ENCODE peak calls at places on chromosomes 13 and 19, in ten cellular contexts. R is H9, L is OCI-LY7, C is fibroblast of lung, U is HCT116, O is neuronal stem cell, W is PC-3, E is mammary epithelial cell, J is K562, B is H1. I is an unnamed sample.

GRCh38 chr19:1225451-1226226 is 12.2 kb downstream of the CBARP start:
- DNase-seq in R (no peak), L (no peak), C (no peak), U (no peak), O (no peak), W (no peak), E (no peak), J (no peak), B (no peak), I (peak; percentile 96)

GRCh38 chr19:45200614-45201013 is 22.0 kb downstream of the BLOC1S3 start:
- DNase-seq in R (peak; percentile 73), L (no peak), C (peak; percentile 30), U (no peak), O (no peak), W (no peak), E (peak; percentile 30), J (no peak), B (no peak), I (peak; percentile 44)

GRCh38 chr19:14497347-14497921 is 1.5 kb upstream of the GIPC1 start:
- DNase-seq in R (no peak), L (no peak), C (no peak), U (no peak), O (no peak), W (peak; percentile 50), E (no peak), J (peak; percentile 6), B (no peak), I (peak; percentile 87)

GRCh38 chr19:43316591-43317319 is 36.7 kb upstream of the CD177 start:
- DNase-seq in R (peak; percentile 92), L (no peak), C (peak; percentile 25), U (peak; percentile 73), O (no peak), W (peak; percentile 87), E (no peak), J (peak; percentile 23), B (peak; percentile 17), I (no peak)

GRCh38 chr13:36879218-36879938 is 40.7 kb downstream of the SMAD9 start:
- DNase-seq in R (no peak), L (no peak), C (no peak), U (no peak), O (no peak), W (no peak), E (no peak), J (no peak), B (no peak), I (no peak)

GRCh38 chr19:42396248-42396541 is 6.1 kb upstream of the CNFN start:
- DNase-seq in R (no peak), L (peak; percentile 17), C (no peak), U (no peak), O (no peak), W (no peak), E (no peak), J (no peak), B (no peak), I (peak; percentile 96)

GRCh38 chr19:10552596-10553053 is 8.9 kb downstream of the ATG4D start:
- DNase-seq in R (peak; percentile 85), L (peak; percentile 65), C (peak; percentile 19), U (no peak), O (no peak), W (peak; percentile 47), E (no peak), J (peak; percentile 74), B (peak; percentile 44), I (peak; percentile 96)

GRCh38 chr13:113117335-113117872 is 5.2 kb upstream of the F10 start:
- DNase-seq in R (peak; percentile 21), L (no peak), C (no peak), U (no peak), O (no peak), W (peak; percentile 7), E (no peak), J (no peak), B (no peak), I (no peak)

GRCh38 chr19:979318-979741 is 4.8 kb upstream of the WDR18 start:
- DNase-seq in R (no peak), L (no peak), C (no peak), U (no peak), O (no peak), W (no peak), E (no peak), J (peak; percentile 48), B (no peak), I (no peak)

GRCh38 chr13:42377640-42378382 is 105.9 kb downstream of the AKAP11 start:
- DNase-seq in R (no peak), L (peak; percentile 73), C (no peak), U (no peak), O (no peak), W (no peak), E (no peak), J (no peak), B (no peak), I (no peak)

GRCh38 chr19:18996796-18997394 is 36.4 kb downstream of the SUGP2 start:
- DNase-seq in R (no peak), L (no peak), C (no peak), U (no peak), O (no peak), W (no peak), E (no peak), J (no peak), B (no peak), I (no peak)

GRCh38 chr13:79194272-79194671 is 211.8 kb downstream of the RBM26 start:
- DNase-seq in R (no peak), L (peak; percentile 89), C (no peak), U (no peak), O (no peak), W (no peak), E (no peak), J (no peak), B (no peak), I (no peak)

GRCh38 chr13:109155301-109155761 is 525.9 kb downstream of the MYO16 start:
- DNase-seq in R (no peak), L (no peak), C (peak; percentile 98), U (peak; percentile 37), O (no peak), W (peak; percentile 64), E (peak; percentile 14), J (no peak), B (no peak), I (no peak)

GRCh38 chr13:109156181-109156935 is 526.9 kb downstream of the MYO16 start:
- DNase-seq in R (no peak), L (no peak), C (peak; percentile 93), U (no peak), O (no peak), W (peak; percentile 88), E (peak; percentile 84), J (no peak), B (no peak), I (peak; percentile 84)

GRCh38 chr13:109159650-109160309 is 530.4 kb downstream of the MYO16 start:
- DNase-seq in R (no peak), L (peak; percentile 34), C (no peak), U (no peak), O (no peak), W (no peak), E (no peak), J (no peak), B (no peak), I (no peak)

GRCh38 chr13:109158383-109158782 is 529.0 kb downstream of the MYO16 start:
- DNase-seq in R (no peak), L (no peak), C (no peak), U (no peak), O (no peak), W (peak; percentile 69), E (peak; percentile 26), J (no peak), B (no peak), I (no peak)

GRCh38 chr13:109157275-109157674 is 527.9 kb downstream of the MYO16 start:
- DNase-seq in R (peak; percentile 50), L (no peak), C (no peak), U (no peak), O (no peak), W (no peak), E (peak; percentile 8), J (no peak), B (peak; percentile 57), I (no peak)
- H2AFZ ChIP-seq in R (no peak overlapping the region), L (no peak overlapping the region), C (no peak overlapping the region), U (peak overlapping the region; percentile 48), O (no peak overlapping the region), W (no peak overlapping the region), E (peak overlapping the region; percentile 67), J (no peak overlapping the region), B (peak overlapping the region; percentile 9), I (no peak overlapping the region)

GRCh38 chr13:49954674-49955455 is 18.7 kb upstream of the SPRYD7 start:
- DNase-seq in R (no peak), L (no peak), C (no peak), U (no peak), O (no peak), W (no peak), E (peak; percentile 9), J (no peak), B (no peak), I (peak; percentile 45)
- H3K4me2 ChIP-seq in R (no peak overlapping the region), L (no peak overlapping the region), C (no peak overlapping the region), U (no peak overlapping the region), O (no peak overlapping the region), W (no peak overlapping the region), E (no peak overlapping the region), J (no peak overlapping the region), B (no peak overlapping the region), I (no peak overlapping the region)

DNA sequence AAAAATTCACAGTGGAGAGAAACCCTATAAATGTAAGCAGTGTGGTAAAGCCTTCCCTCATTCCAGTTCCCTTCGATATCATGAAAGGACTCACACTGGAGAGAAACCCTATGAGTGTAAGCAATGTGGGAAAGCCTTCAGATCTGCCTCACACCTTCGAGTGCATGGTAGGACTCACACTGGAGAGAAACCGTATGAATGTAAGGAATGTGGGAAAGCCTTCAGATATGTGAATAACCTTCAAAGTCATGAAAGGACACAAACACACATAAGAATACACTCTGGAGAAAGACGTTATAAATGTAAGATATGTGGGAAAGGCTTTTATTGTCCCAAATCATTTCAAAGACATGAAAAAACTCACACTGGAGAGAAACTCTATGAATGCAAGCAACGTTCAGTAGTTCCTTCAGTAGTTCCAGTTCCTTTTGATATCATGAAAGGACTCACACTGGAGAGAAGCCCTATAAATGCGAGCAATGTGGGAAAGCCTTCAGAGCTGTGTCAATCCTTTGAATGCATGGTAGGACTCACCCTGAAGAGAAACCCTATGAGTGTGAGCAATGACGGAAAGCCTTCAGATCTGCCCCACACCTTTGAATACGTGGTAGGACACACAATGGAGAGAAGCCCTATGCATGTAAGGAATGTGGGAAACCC is 16.1 kb upstream of the ZNF439 start:
- DNase-seq in R (no peak), L (no peak), C (no peak), U (no peak), O (no peak), W (no peak), E (no peak), J (no peak), B (no peak), I (no peak)
- H3K9me3 ChIP-seq in R (peaks cover 29% of the 10 kb centered on the region), L (peaks cover 4% of the 10 kb centered on the region), C (peaks cover 9% of the 10 kb centered on the region), U (peaks cover 50% of the 10 kb centered on the region), O (peaks cover 12% of the 10 kb centered on the region), W (peaks cover 73% of the 10 kb centered on the region), E (peaks cover 60% of the 10 kb centered on the region), J (peaks cover 47% of the 10 kb centered on the region), B (peaks cover 58% of the 10 kb centered on the region), I (peaks cover 43% of the 10 kb centered on the region)

DNA sequence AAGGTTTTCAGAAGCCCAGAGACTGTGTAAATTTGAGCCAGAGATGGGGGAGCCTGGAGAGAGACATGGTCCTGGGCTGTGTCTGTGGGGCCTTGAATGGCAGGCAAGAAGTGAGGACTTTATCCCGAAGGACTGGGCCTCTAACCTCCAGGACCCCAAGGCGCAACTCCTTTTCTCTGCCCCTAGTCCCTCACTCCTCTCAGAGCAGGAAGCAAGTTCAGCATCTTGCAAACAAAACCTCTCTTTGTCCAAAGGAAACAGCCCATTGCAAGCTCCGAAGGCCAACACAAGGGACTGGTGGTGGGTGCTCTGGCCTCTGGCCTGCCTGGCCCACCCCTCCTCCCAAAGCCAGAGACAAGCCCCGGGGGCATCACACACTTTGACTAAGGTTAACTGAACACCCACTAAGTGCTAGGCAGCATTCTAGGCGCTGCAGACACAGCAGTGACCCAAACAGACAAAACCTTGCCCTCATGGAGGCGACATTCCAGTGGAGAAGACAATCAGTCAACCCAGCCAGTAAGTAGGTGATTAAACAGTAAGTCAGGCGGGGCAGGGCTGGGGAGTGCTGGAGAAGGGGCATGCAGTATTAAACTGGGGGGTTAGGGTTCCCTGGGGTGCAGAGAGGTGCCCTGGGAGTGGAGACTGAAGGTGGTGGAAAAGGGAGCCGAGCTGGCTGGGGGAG is 31.4 kb upstream of the FXYD3 start:
- DNase-seq in R (no peak), L (peak; percentile 38), C (no peak), U (no peak), O (no peak), W (no peak), E (no peak), J (no peak), B (no peak), I (peak; percentile 43)
- H2AFZ ChIP-seq in R (no peak overlapping the region), L (peak overlapping the region; percentile 76), C (no peak overlapping the region), U (no peak overlapping the region), O (no peak overlapping the region), W (no peak overlapping the region), E (no peak overlapping the region), J (no peak overlapping the region), B (no peak overlapping the region), I (no peak overlapping the region)

I was measured in osteoblast.